ENCODE peak calls at places on chromosome X, in seven cellular contexts. P is omental fat pad, F is GM12878, M is IMR-90, R is neural crest cell, Y is Panc1, I is GM10248. E is an unnamed sample.

GRCh38 chrX:11438767-11439166 is 145.6 kb downstream of the AMELX start:
- DNase-seq in M (peak), Y (no peak), P (no peak), I (no peak), R (no peak), F (no peak), E (no peak)

GRCh38 chrX:74284391-74284952 is 19.5 kb upstream of the ZCCHC13 start:
- DNase-seq in Y (no peak), M (no peak), F (no peak), I (no peak), R (no peak), P (no peak), E (no peak)

GRCh38 chrX:47500541-47500940 is 17.5 kb upstream of the ZNF41 start:
- DNase-seq in P (no peak), I (no peak), F (no peak), Y (no peak), M (no peak), R (no peak), E (no peak)

GRCh38 chrX:40550069-40550468 is 30.7 kb upstream of the ATP6AP2 start:
- DNase-seq in F (no peak), M (no peak), Y (no peak), R (no peak), P (no peak), I (no peak), E (no peak)

GRCh38 chrX:13826770-13827169 is 9.9 kb upstream of the GPM6B start:
- DNase-seq in R (no peak), M (no peak), P (no peak), Y (no peak), F (no peak), I (no peak), E (no peak)

GRCh38 chrX:118976599-118977340 is 2.4 kb downstream of the LONRF3 start:
- DNase-seq in M (no peak), R (no peak), Y (no peak), F (no peak), P (no peak), I (no peak), E (peak)

GRCh38 chrX:69216446-69216845 is 51.2 kb upstream of the PJA1 start:
- DNase-seq in R (no peak), Y (no peak), P (no peak), M (no peak), F (no peak), I (no peak), E (no peak)

GRCh38 chrX:148664171-148664570 is 163.8 kb downstream of the AFF2 start:
- DNase-seq in P (no peak), R (no peak), F (no peak), M (no peak), I (no peak), Y (no peak), E (no peak)

GRCh38 chrX:118495958-118496762 is 545 bp downstream of the DOCK11 start:
- DNase-seq in P (no peak), M (no peak), R (peak), F (no peak), I (peak), Y (no peak), E (peak)

GRCh38 chrX:134520860-134521390 is 61.0 kb downstream of the HPRT1 start:
- DNase-seq in R (peak), M (peak), P (no peak), I (peak), Y (no peak), F (no peak), E (no peak)

GRCh38 chrX:48897157-48897620 is 379 bp downstream of the TIMM17B start:
- DNase-seq in Y (no peak), M (peak), R (peak), F (no peak), P (peak), I (no peak), E (no peak)

GRCh38 chrX:35292522-35292921 is 349.9 kb downstream of the FAM47B start:
- DNase-seq in P (no peak), R (no peak), I (no peak), M (no peak), F (no peak), Y (no peak), E (no peak)

GRCh38 chrX:106898462-106898861 is 4.7 kb downstream of the RIPPLY1 start:
- DNase-seq in Y (no peak), F (peak), R (no peak), P (no peak), I (peak), M (peak), E (no peak)

GRCh38 chrX:45860450-45860849 is 659.8 kb upstream of the DIPK2B start:
- DNase-seq in Y (no peak), F (no peak), M (no peak), P (no peak), I (no peak), R (no peak), E (no peak)

GRCh38 chrX:48934581-48935331 is 15.9 kb upstream of the PIM2 start:
- DNase-seq in I (no peak), R (no peak), M (no peak), Y (no peak), F (no peak), P (no peak), E (no peak)

GRCh38 chrX:65673857-65674350 is 6.5 kb downstream of the MSN start:
- DNase-seq in P (no peak), M (no peak), R (no peak), F (no peak), I (no peak), Y (no peak), E (no peak)

GRCh38 chrX:104270916-104271512 is 16.3 kb upstream of the ESX1 start:
- DNase-seq in R (peak), P (no peak), F (no peak), M (peak), Y (peak), I (no peak), E (no peak)

GRCh38 chrX:19030805-19031204 is 46.9 kb upstream of the PHKA2 start:
- DNase-seq in R (no peak), I (no peak), M (no peak), Y (no peak), P (no peak), F (no peak), E (no peak)

GRCh38 chrX:46620505-46620904 is 46.9 kb downstream of the CHST7 start:
- DNase-seq in R (no peak), Y (no peak), P (no peak), I (no peak), M (no peak), F (no peak), E (no peak)

GRCh38 chrX:5051831-5052491 is 1176.7 kb downstream of the NLGN4X start:
- DNase-seq in M (no peak), F (no peak), I (no peak), Y (no peak), P (peak), R (no peak), E (no peak)

GRCh38 chrX:30715976-30716375 is 62.8 kb downstream of the GK start:
- DNase-seq in Y (no peak), M (no peak), P (no peak), R (no peak), I (no peak), F (no peak), E (no peak)

GRCh38 chrX:45154033-45154360 is 46.7 kb downstream of the DIPK2B start:
- DNase-seq in R (no peak), M (no peak), I (no peak), F (no peak), P (no peak), Y (no peak), E (no peak)

GRCh38 chrX:9530848-9531274 is 66.0 kb downstream of the TBL1X start:
- DNase-seq in Y (no peak), I (peak), F (no peak), R (peak), P (peak), M (peak), E (peak)

GRCh38 chrX:134658002-134658401 is 269 bp downstream of the PLAC1 start:
- DNase-seq in I (no peak), P (no peak), R (no peak), F (no peak), Y (no peak), M (peak), E (no peak)

GRCh38 chrX:72609313-72609712 is 36.7 kb upstream of the HDAC8 start:
- DNase-seq in I (no peak), F (no peak), Y (no peak), P (no peak), R (no peak), M (peak), E (no peak)

GRCh38 chrX:130385520-130385919 is at the start of gene GPR119:
- DNase-seq in P (no peak), F (no peak), R (no peak), I (no peak), Y (no peak), M (no peak), E (no peak)

GRCh38 chrX:71181558-71181909 is 36.9 kb downstream of the NLGN3 start:
- DNase-seq in F (no peak), P (no peak), Y (no peak), R (no peak), I (no peak), M (no peak), E (peak)

GRCh38 chrX:77603635-77604336 is 156.6 kb downstream of the FGF16 start:
- DNase-seq in Y (no peak), M (no peak), F (no peak), P (no peak), I (no peak), R (no peak), E (no peak)

GRCh38 chrX:9611436-9612145 is 146.7 kb downstream of the TBL1X start:
- DNase-seq in F (no peak), Y (no peak), M (no peak), P (no peak), R (no peak), I (no peak), E (no peak)

GRCh38 chrX:8868906-8869305 is 67.7 kb upstream of the FAM9A start:
- DNase-seq in I (no peak), R (no peak), M (peak), P (no peak), F (no peak), Y (no peak), E (no peak)

GRCh38 chrX:45801554-45801953 is 600.9 kb upstream of the DIPK2B start:
- DNase-seq in Y (no peak), M (peak), P (no peak), I (no peak), F (no peak), R (no peak), E (no peak)

GRCh38 chrX:19549838-19550237 is 34.5 kb upstream of the MAP3K15 start:
- DNase-seq in P (no peak), Y (no peak), R (no peak), I (no peak), M (no peak), F (no peak), E (no peak)

GRCh38 chrX:110214684-110215083 is 103.2 kb downstream of the AMMECR1 start:
- DNase-seq in R (no peak), P (no peak), F (no peak), M (no peak), Y (no peak), I (no peak), E (no peak)

GRCh38 chrX:83508006-83508405 is at the start of gene POU3F4:
- DNase-seq in R (peak), M (no peak), I (no peak), F (no peak), P (no peak), Y (no peak), E (no peak)

GRCh38 chrX:47151428-47151827 is 6.4 kb downstream of the RBM10 start:
- DNase-seq in M (no peak), P (no peak), I (no peak), Y (no peak), R (no peak), F (no peak), E (no peak)

GRCh38 chrX:10529344-10529743 is 91.0 kb downstream of the MID1 start:
- DNase-seq in Y (no peak), M (peak), P (no peak), F (no peak), I (no peak), R (no peak), E (no peak)

GRCh38 chrX:116873678-116874077 is 410.9 kb upstream of the CT83 start:
- DNase-seq in P (no peak), Y (no peak), I (no peak), M (no peak), F (no peak), R (no peak), E (no peak)

GRCh38 chrX:9542765-9543119 is 77.9 kb downstream of the TBL1X start:
- DNase-seq in R (no peak), M (no peak), P (no peak), F (no peak), Y (no peak), I (no peak), E (no peak)

GRCh38 chrX:73765776-73766465 is 202.9 kb downstream of the CHIC1 start:
- DNase-seq in I (no peak), M (no peak), P (no peak), R (no peak), Y (no peak), F (no peak), E (no peak)

GRCh38 chrX:63738696-63739095 is 46.3 kb downstream of the ARHGEF9 start:
- DNase-seq in M (peak), F (no peak), R (no peak), Y (no peak), I (no peak), P (no peak), E (no peak)

GRCh38 chrX:63740382-63740781 is 44.6 kb downstream of the ARHGEF9 start:
- DNase-seq in F (no peak), R (no peak), M (no peak), P (no peak), Y (no peak), I (no peak), E (no peak)

GRCh38 chrX:63739885-63740284 is 45.1 kb downstream of the ARHGEF9 start:
- DNase-seq in I (no peak), M (no peak), F (no peak), R (no peak), Y (no peak), P (no peak), E (no peak)

DNA sequence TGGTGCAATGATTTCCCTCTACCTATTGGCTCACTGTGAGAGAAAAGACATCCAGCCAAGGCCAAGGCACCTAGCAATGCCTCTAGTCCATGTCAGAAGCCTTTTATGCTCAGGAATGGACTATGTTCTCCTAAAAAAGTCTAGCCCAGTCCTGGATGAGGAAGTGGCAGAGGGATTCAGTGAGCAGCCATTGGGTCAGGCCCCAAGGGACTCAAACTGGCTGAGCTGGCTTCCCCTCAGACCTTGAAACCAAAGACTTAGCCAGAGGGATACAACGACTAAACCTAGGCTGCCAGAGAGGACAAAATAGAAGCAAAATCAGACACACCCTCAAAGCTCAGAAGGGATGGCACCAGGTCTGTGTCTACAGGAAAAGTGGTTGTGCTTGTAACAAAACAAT is 49.1 kb downstream of the ARHGEF9 start:
- DNase-seq in I (no peak), M (no peak), Y (no peak), P (no peak), R (no peak), F (no peak), E (no peak)
- TF ChIP-seq CTCF in I (no peak), M (no peak), Y (no peak), P (no peak), R (no peak), F (no peak), E (no peak)

GRCh38 chrX:51336584-51336983 is 4.0 kb downstream of the NUDT10 start:
- DNase-seq in M (peak), F (no peak), P (no peak), R (no peak), I (peak), Y (no peak), E (no peak)
- TF ChIP-seq CTCF in M (peak), F (peak), P (no peak), R (peak), I (peak), Y (peak), E (no peak)

GRCh38 chrX:79413009-79413408 is 45.9 kb upstream of the ITM2A start:
- DNase-seq in F (no peak), Y (peak), M (peak), I (peak), P (no peak), R (no peak), E (no peak)
- TF ChIP-seq CTCF in F (no peak), Y (peak), M (peak), I (peak), P (no peak), R (peak), E (no peak)

GRCh38 chrX:21374163-21374993 is at the start of gene CNKSR2:
- DNase-seq in Y (no peak), I (peak), M (peak), P (no peak), F (no peak), R (peak), E (peak)

GRCh38 chrX:21374994-21375794 is 976 bp downstream of the CNKSR2 start:
- DNase-seq in I (peak), Y (no peak), F (no peak), P (no peak), R (peak), M (no peak), E (peak)

GRCh38 chrX:21373637-21374162 is 518 bp upstream of the CNKSR2 start:
- DNase-seq in I (no peak), F (no peak), P (no peak), R (no peak), Y (no peak), M (no peak), E (no peak)

GRCh38 chrX:21376636-21377035 is 2.4 kb downstream of the CNKSR2 start:
- DNase-seq in P (no peak), I (no peak), M (no peak), R (no peak), Y (no peak), F (no peak), E (no peak)

DNA sequence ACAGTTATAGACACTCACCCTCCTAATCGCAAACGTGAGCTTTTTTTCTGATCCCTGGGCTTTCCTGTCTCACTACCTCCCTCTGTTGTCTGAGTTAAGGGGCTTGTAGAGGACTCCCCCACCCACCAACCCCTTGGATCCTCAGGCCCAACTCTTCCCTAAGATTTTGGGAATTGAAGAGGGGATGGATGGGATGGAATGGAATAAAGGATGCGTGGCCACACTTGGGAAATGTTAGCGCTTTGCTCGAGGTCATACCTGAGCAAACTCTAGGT is 1.5 kb downstream of the CNKSR2 start:
- DNase-seq in M (no peak), P (no peak), R (no peak), Y (no peak), F (no peak), I (peak), E (no peak)
- TF ChIP-seq CTCF in M (no peak), P (no peak), R (peak), Y (no peak), F (no peak), I (no peak), E (no peak)

GRCh38 chrX:123425471-123425870 is 241.4 kb downstream of the GRIA3 start:
- DNase-seq in F (no peak), Y (no peak), I (no peak), P (no peak), M (no peak), R (no peak), E (no peak)

GRCh38 chrX:123425904-123426303 is 241.8 kb downstream of the GRIA3 start:
- DNase-seq in Y (no peak), P (no peak), F (no peak), I (no peak), M (no peak), R (no peak), E (no peak)

GRCh38 chrX:123424546-123424945 is 240.5 kb downstream of the GRIA3 start:
- DNase-seq in F (peak), P (no peak), I (no peak), M (peak), R (no peak), Y (peak), E (no peak)

GRCh38 chrX:123422875-123423274 is 238.8 kb downstream of the GRIA3 start:
- DNase-seq in F (no peak), R (peak), M (peak), I (no peak), P (no peak), Y (peak), E (no peak)
- TF ChIP-seq CTCF in F (peak), R (peak), M (peak), I (peak), P (no peak), Y (peak), E (no peak)

GRCh38 chrX:120022763-120023162 is 54.7 kb downstream of the RHOXF2B start:
- DNase-seq in Y (no peak), I (no peak), P (no peak), R (no peak), M (no peak), F (no peak), E (no peak)

GRCh38 chrX:120021927-120022326 is 55.6 kb downstream of the RHOXF2B start:
- DNase-seq in P (no peak), I (no peak), F (no peak), R (no peak), M (no peak), Y (no peak), E (no peak)

GRCh38 chrX:120020305-120020704 is 57.2 kb downstream of the RHOXF2B start:
- DNase-seq in F (no peak), Y (no peak), P (no peak), R (no peak), I (no peak), M (no peak), E (no peak)

GRCh38 chrX:120023259-120023658 is 54.2 kb downstream of the RHOXF2B start:
- DNase-seq in M (no peak), R (no peak), P (no peak), F (no peak), I (no peak), Y (no peak), E (no peak)
- TF ChIP-seq CTCF in M (no peak), R (no peak), P (no peak), F (no peak), I (no peak), Y (no peak), E (no peak)

DNA sequence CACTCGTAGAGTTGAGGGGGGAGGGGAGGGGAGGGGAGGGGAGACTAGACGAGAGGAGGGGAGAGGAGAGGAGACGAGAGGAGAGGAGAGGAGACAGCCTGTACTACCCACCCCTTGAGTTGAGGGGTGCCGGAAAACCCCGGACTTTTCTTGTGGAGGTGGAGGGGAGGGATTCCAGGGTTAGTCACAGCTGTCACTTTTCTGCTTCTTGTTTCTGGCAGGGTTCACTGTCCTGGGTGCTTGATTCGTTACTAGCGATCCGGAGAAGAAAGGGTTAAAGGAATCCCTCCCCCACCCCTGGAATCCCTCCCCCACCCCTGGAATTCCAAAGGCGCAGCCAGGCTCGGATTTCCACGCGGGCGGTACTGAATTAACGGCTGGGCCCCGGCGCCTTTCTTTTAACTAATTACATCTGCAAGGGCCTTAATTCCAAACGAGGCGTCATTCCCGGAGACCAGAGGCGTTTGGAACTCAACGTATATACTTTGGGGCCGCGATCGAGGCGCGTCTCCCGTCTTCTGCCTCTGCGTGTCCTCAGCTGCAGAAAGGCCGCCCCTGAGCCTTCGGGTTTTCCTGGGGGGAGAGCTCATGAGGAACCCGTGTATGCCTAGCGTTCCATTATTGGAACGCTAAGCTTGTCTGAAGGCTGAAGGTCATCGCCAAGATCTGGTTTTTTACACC is 20.1 kb upstream of the CSF2RA start:
- DNase-seq in M (no peak), P (no peak), I (peak), Y (no peak), F (no peak), R (peak), E (no peak)
- TF ChIP-seq CTCF in M (no peak), P (no peak), I (no peak), Y (no peak), F (no peak), R (no peak), E (no peak)

DNA sequence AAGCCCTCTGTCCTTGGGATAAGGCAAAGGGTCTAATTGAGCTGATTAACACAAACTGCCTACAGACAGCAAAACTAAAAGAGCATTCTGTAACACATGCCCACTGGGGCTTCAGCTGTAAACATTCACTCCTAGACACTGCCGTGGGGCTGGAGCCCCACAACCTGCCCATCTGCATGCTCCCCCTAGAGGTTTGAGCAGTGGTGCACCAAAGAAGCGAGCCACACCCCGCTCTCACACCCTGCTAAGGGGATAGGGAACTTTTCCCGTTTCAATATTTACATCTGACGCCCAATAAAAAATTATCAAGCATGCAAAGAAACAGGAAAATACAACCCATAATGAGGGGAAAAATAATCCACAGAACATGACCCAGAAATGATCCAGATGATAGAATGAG is 46.9 kb upstream of the HSD17B10 start:
- DNase-seq in M (no peak), Y (no peak), I (no peak), F (no peak), R (no peak), P (no peak), E (no peak)
- TF ChIP-seq CTCF in M (peak), Y (peak), I (no peak), F (peak), R (peak), P (no peak), E (no peak)